ENCODE peak calls at places on chromosomes 5 and 9, in eight cellular contexts. B is colonic mucosa; E is heart left ventricle; I is uterus; Z is right atrium auricular region; T is CD8-positive, alpha-beta T cell; J is transverse colon; M is neural progenitor cell. C is an unnamed sample.

GRCh38 chr9:34262971-34263370 is 66.1 kb downstream of the KIF24 start:
- DNase-seq in B (no peak), T (no peak), Z (no peak), E (no peak), J (no peak), M (no peak), I (no peak), C (no peak)

GRCh38 chr9:124453586-124454191 is 3.4 kb downstream of the ADGRD2 start:
- DNase-seq in T (no peak), J (peak; percentile 65), Z (no peak), B (peak; percentile 75), E (no peak), I (no peak), M (peak; percentile 72), C (peak; percentile 74)

GRCh38 chr5:164203581-164204225 is 698.3 kb downstream of the MAT2B start:
- DNase-seq in E (no peak), I (no peak), B (no peak), T (no peak), M (no peak), Z (no peak), J (no peak), C (no peak)

GRCh38 chr9:105858877-105859276 is 164.5 kb downstream of the TMEM38B start:
- DNase-seq in J (no peak), T (no peak), M (no peak), Z (no peak), E (no peak), I (no peak), B (no peak), C (no peak)

GRCh38 chr9:125462766-125463384 is 201.2 kb downstream of the GAPVD1 start:
- DNase-seq in T (no peak), Z (no peak), M (peak; percentile 91), I (no peak), B (no peak), J (no peak), E (no peak), C (no peak)

GRCh38 chr5:89265511-89266169 is 382.7 kb upstream of the MEF2C start:
- DNase-seq in M (no peak), E (no peak), J (no peak), T (no peak), Z (no peak), I (no peak), B (no peak), C (no peak)

GRCh38 chr5:144812770-144813169 is 642.1 kb downstream of the KCTD16 start:
- DNase-seq in J (no peak), I (no peak), T (no peak), Z (no peak), E (no peak), B (peak; percentile 24), M (no peak), C (peak; percentile 27)

GRCh38 chr9:85515021-85515420 is 226.7 kb downstream of the AGTPBP1 start:
- DNase-seq in J (no peak), M (no peak), E (no peak), B (no peak), Z (no peak), I (no peak), T (no peak), C (no peak)

GRCh38 chr9:9552665-9553064 is 1060.1 kb downstream of the PTPRD start:
- DNase-seq in T (no peak), J (no peak), M (no peak), I (no peak), E (no peak), B (no peak), Z (no peak), C (no peak)

GRCh38 chr5:82473262-82473661 is 195.1 kb upstream of the RPS23 start:
- DNase-seq in M (no peak), T (no peak), B (no peak), E (no peak), Z (no peak), J (no peak), I (no peak), C (no peak)
- TF ChIP-seq CTCF in M (no peak), T (no peak), B (no peak), E (no peak), Z (no peak), J (no peak), I (no peak), C (no peak)

GRCh38 chr9:37938121-37938906 is 34.4 kb upstream of the SLC25A51 start:
- DNase-seq in T (no peak), J (no peak), Z (peak; percentile 77), M (peak; percentile 37), E (peak; percentile 38), B (no peak), I (peak; percentile 40), C (no peak)

GRCh38 chr9:37935106-37935505 is 31.2 kb upstream of the SLC25A51 start:
- DNase-seq in J (no peak), E (no peak), Z (no peak), M (no peak), I (no peak), T (no peak), B (no peak), C (no peak)

GRCh38 chr9:37937403-37937802 is 33.5 kb upstream of the SLC25A51 start:
- DNase-seq in J (no peak), T (no peak), I (no peak), Z (no peak), B (no peak), M (no peak), E (no peak), C (no peak)

GRCh38 chr9:37936965-37937364 is 33.0 kb upstream of the SLC25A51 start:
- DNase-seq in I (no peak), T (no peak), E (peak; percentile 50), J (no peak), B (no peak), M (peak; percentile 73), Z (peak; percentile 69), C (no peak)

DNA sequence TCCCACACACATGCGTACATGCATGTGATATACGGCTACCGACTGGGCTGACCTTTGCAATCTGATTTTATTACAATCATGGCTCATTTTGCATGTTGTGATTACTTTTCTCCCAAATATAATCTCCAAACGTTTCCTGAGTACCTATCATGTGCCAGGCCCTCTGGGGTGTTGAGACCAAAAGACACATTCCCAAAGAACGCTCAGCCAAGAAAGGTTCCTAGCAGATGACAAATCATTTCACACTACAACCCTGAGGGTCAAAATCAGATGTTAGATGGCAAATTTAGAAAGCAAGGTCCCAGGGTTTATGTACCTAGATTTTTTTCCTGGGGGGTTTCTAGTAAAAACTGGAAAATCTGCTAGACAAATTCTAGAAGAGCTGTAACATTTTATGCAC is 32.4 kb upstream of the SLC25A51 start:
- DNase-seq in E (no peak), Z (no peak), B (no peak), J (no peak), M (no peak), T (no peak), I (no peak), C (no peak)
- H3K4me1 ChIP-seq in E (peaks cover 40% of the 10 kb centered on the region), Z (peaks cover 45% of the 10 kb centered on the region), B (no peaks in the 10 kb centered on the region), J (no peaks in the 10 kb centered on the region), M (peaks cover 11% of the 10 kb centered on the region), T (no peaks in the 10 kb centered on the region), I (peaks cover 9% of the 10 kb centered on the region), C (no peaks in the 10 kb centered on the region)

DNA sequence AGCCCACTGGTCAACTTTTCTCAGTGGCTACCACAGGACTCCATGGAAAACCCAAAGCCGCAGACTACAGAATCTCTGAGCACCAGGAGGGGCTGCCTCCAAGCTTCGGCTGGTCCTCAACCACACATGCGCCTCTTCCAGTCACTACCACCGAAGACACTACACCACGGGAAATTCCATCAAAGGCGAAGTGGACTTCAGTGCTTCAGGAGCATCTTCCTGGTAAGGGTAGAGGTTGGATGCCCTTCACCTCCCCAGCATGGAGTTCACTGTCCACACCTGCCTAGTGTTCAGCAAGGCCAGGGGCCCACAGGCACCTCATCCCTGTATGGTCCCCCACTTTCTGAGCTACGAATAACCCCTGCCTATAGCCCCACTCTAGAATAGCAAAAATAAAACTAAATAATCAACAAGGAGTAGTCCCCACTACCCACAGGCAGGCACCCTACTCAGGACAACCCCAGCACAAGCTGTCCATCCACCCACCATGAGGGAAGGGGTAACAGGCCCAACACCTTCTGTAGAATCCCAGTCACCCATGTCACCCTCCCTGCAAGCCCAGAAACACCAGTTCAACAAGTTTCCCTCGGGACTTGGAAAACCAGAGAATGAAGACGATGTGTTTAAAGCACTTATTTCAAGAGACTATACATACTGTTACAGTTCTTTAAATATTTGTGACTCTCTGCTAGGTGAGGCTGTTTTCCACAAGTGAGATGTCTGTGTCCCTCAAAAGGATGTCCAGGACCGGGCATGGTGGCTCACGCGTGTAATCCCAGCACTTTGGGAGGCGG is 2.6 kb downstream of the VDAC1 start:
- DNase-seq in E (no peak), T (no peak), I (no peak), M (no peak), B (no peak), Z (no peak), J (no peak), C (no peak)
- H3K4me3 ChIP-seq in E (no peak overlapping the region), T (no peak overlapping the region), I (no peak overlapping the region), M (no peak overlapping the region), B (no peak overlapping the region), Z (peak overlapping the region; percentile 90), J (no peak overlapping the region), C (no peak overlapping the region)

GRCh38 chr5:79011869-79012268 is 26.8 kb upstream of the ARSB start:
- DNase-seq in I (no peak), Z (no peak), T (no peak), E (no peak), M (no peak), J (no peak), B (no peak), C (no peak)

GRCh38 chr5:79008362-79008761 is 23.3 kb upstream of the ARSB start:
- DNase-seq in M (no peak), B (no peak), I (no peak), Z (no peak), E (no peak), T (no peak), J (no peak), C (no peak)

GRCh38 chr5:79005939-79006338 is 20.8 kb upstream of the ARSB start:
- DNase-seq in B (no peak), J (no peak), T (no peak), M (no peak), Z (no peak), E (no peak), I (no peak), C (no peak)

GRCh38 chr5:79014631-79015030 is 29.5 kb upstream of the ARSB start:
- DNase-seq in M (no peak), J (no peak), Z (no peak), B (no peak), E (no peak), T (no peak), I (no peak), C (no peak)

GRCh38 chr5:79011219-79011836 is 26.2 kb upstream of the ARSB start:
- DNase-seq in M (no peak), J (no peak), Z (no peak), E (no peak), T (no peak), I (no peak), B (no peak), C (no peak)
- TF ChIP-seq CTCF in M (no peak), J (no peak), Z (no peak), E (no peak), T (no peak), I (no peak), B (no peak), C (no peak)